ENCODE peak calls at places on chromosomes 2 and 18, in nine cellular contexts. E is body of pancreas, C is ovary, F is RWPE1, Y is pancreas, I is A172, V is sciatic nerve, P is GM19239, J is H9. K is an unnamed sample.

GRCh38 chr18:12886498-12887126 is 2.6 kb upstream of the PTPN2 start:
- DNase-seq in E (peak; percentile 41), C (no peak), F (no peak), Y (no peak), I (no peak), V (no peak), P (no peak), J (peak; percentile 37), K (no peak)

GRCh38 chr2:108573070-108573469 is 38.8 kb downstream of the LIMS1 start:
- DNase-seq in E (no peak), C (no peak), F (no peak), Y (no peak), I (no peak), V (no peak), P (no peak), J (no peak), K (no peak)

GRCh38 chr2:8487461-8487932 is 194.4 kb upstream of the ID2 start:
- DNase-seq in E (no peak), C (no peak), F (no peak), Y (no peak), I (no peak), V (peak; percentile 49), P (no peak), J (peak; percentile 52), K (no peak)

GRCh38 chr18:31723998-31724711 is 36.5 kb downstream of the SLC25A52 start:
- DNase-seq in E (peak; percentile 51), C (peak; percentile 27), F (no peak), Y (peak; percentile 79), I (no peak), V (peak; percentile 61), P (no peak), J (no peak), K (peak; percentile 19)

GRCh38 chr2:110647777-110648176 is 30.1 kb downstream of the BUB1 start:
- DNase-seq in E (no peak), C (no peak), F (no peak), Y (no peak), I (no peak), V (no peak), P (no peak), J (no peak), K (no peak)

GRCh38 chr2:84901593-84902120 is 3.8 kb upstream of the TMSB10 start:
- DNase-seq in E (no peak), C (no peak), F (no peak), Y (no peak), I (no peak), V (no peak), P (no peak), J (no peak), K (no peak)

GRCh38 chr2:219422944-219423534 is 4.9 kb downstream of the DES start:
- DNase-seq in E (no peak), C (no peak), F (no peak), Y (no peak), I (no peak), V (no peak), P (no peak), J (peak; percentile 11), K (no peak)

GRCh38 chr2:202965810-202966454 is 48.7 kb upstream of the NBEAL1 start:
- DNase-seq in E (no peak), C (no peak), F (peak; percentile 7), Y (no peak), I (peak; percentile 72), V (no peak), P (peak; percentile 32), J (peak; percentile 42), K (no peak)

GRCh38 chr2:119240311-119241204 is 16.9 kb downstream of the STEAP3 start:
- DNase-seq in E (peak; percentile 88), C (no peak), F (peak; percentile 62), Y (peak; percentile 92), I (peak; percentile 83), V (no peak), P (no peak), J (peak; percentile 64), K (peak; percentile 70)

GRCh38 chr2:235073938-235074337 is 122.1 kb downstream of the SH3BP4 start:
- DNase-seq in E (no peak), C (no peak), F (no peak), Y (no peak), I (no peak), V (no peak), P (no peak), J (no peak), K (no peak)

GRCh38 chr18:58785171-58785805 is 79.4 kb upstream of the ZNF532 start:
- DNase-seq in E (peak; percentile 21), C (no peak), F (peak; percentile 80), Y (no peak), I (peak; percentile 89), V (no peak), P (no peak), J (peak; percentile 56), K (no peak)

GRCh38 chr2:120403261-120403660 is 57.3 kb downstream of the INHBB start:
- DNase-seq in E (no peak), C (no peak), F (no peak), Y (no peak), I (no peak), V (no peak), P (no peak), J (no peak), K (no peak)

GRCh38 chr2:108257757-108258331 is 18.1 kb downstream of the SULT1C3 start:
- DNase-seq in E (no peak), C (no peak), F (no peak), Y (no peak), I (no peak), V (no peak), P (no peak), J (no peak), K (no peak)

GRCh38 chr2:1546023-1546591 is 132.8 kb downstream of the TPO start:
- DNase-seq in E (peak; percentile 59), C (peak; percentile 30), F (peak; percentile 71), Y (no peak), I (peak; percentile 70), V (no peak), P (no peak), J (peak; percentile 46), K (peak; percentile 24)

GRCh38 chr18:12645751-12646203 is 12.1 kb downstream of the SPIRE1 start:
- DNase-seq in E (peak; percentile 13), C (no peak), F (no peak), Y (no peak), I (peak; percentile 29), V (no peak), P (no peak), J (no peak), K (no peak)

GRCh38 chr2:166360426-166360825 is 15.3 kb downstream of the SCN9A start:
- DNase-seq in E (no peak), C (no peak), F (no peak), Y (no peak), I (no peak), V (no peak), P (no peak), J (no peak), K (no peak)

GRCh38 chr2:120826716-120827410 is 91.2 kb downstream of the GLI2 start:
- DNase-seq in E (no peak), C (no peak), F (no peak), Y (no peak), I (no peak), V (peak; percentile 42), P (no peak), J (no peak), K (no peak)

K was measured in mucosa of descending colon.